ENCODE peak calls at places on chromosomes 7 and 10, in ten cellular contexts. E is hepatic stellate cell; H is H1; P is activated naive CD4-positive, alpha-beta T cell; X is AG08395; V is stimulated activated CD4-positive, alpha-beta T cell treated with anti-CD3 and anti-CD28 coated beads, Interleukin-1b, Interleukin-23, amount 100 ng/mL, for 1 hour; M is ureter; I is GM12865; K is breast epithelium; A is substantia nigra. U is an unnamed sample.

GRCh38 chr10:101287922-101288638 is 58.8 kb upstream of the LBX1 start:
- DNase-seq in E (peak), H (peak), P (no peak), X (no peak), V (no peak), M (no peak), I (peak), K (no peak), A (no peak), U (peak)

GRCh38 chr7:132469264-132469663 is 107.0 kb downstream of the PLXNA4 start:
- DNase-seq in E (no peak), H (no peak), P (no peak), X (no peak), V (no peak), M (no peak), I (no peak), K (no peak), A (no peak), U (no peak)

GRCh38 chr7:105990726-105991465 is 27.8 kb downstream of the CDHR3 start:
- DNase-seq in E (no peak), H (peak), P (no peak), X (no peak), V (no peak), M (no peak), I (no peak), K (no peak), A (no peak), U (no peak)

GRCh38 chr7:13282377-13282980 is 595.0 kb downstream of the ARL4A start:
- DNase-seq in E (peak), H (no peak), P (no peak), X (no peak), V (no peak), M (no peak), I (no peak), K (no peak), A (no peak), U (no peak)

GRCh38 chr10:72353963-72354355 is 760 bp downstream of the DNAJB12 start:
- DNase-seq in E (peak), H (no peak), P (no peak), X (peak), V (no peak), M (no peak), I (peak), K (no peak), A (no peak), U (no peak)

GRCh38 chr10:60314306-60314940 is 75.3 kb downstream of the ANK3 start:
- DNase-seq in E (no peak), H (no peak), P (no peak), X (peak), V (no peak), M (no peak), I (no peak), K (no peak), A (no peak), U (peak)

GRCh38 chr10:128095023-128095752 is 31.0 kb downstream of the MKI67 start:
- DNase-seq in E (no peak), H (no peak), P (no peak), X (no peak), V (no peak), M (no peak), I (peak), K (no peak), A (no peak), U (peak)

GRCh38 chr7:1218541-1219165 is 14.0 kb upstream of the UNCX start:
- DNase-seq in E (no peak), H (peak), P (no peak), X (no peak), V (no peak), M (no peak), I (no peak), K (no peak), A (no peak), U (no peak)

GRCh38 chr10:69498711-69499471 is 47.6 kb downstream of the TSPAN15 start:
- DNase-seq in E (no peak), H (no peak), P (no peak), X (peak), V (no peak), M (no peak), I (no peak), K (peak), A (no peak), U (no peak)

GRCh38 chr7:124781418-124781817 is 15.8 kb upstream of the GPR37 start:
- DNase-seq in E (no peak), H (no peak), P (no peak), X (no peak), V (no peak), M (no peak), I (no peak), K (no peak), A (no peak), U (no peak)

GRCh38 chr7:7702826-7703225 is 15.6 kb downstream of the RPA3 start:
- DNase-seq in E (no peak), H (no peak), P (no peak), X (peak), V (no peak), M (no peak), I (no peak), K (no peak), A (no peak), U (no peak)

GRCh38 chr10:54800677-54801480 is at the start of gene PCDH15:
- DNase-seq in E (no peak), H (peak), P (no peak), X (no peak), V (no peak), M (no peak), I (peak), K (no peak), A (peak), U (peak)

GRCh38 chr7:34211003-34211402 is 305.7 kb downstream of the BMPER start:
- DNase-seq in E (no peak), H (no peak), P (no peak), X (no peak), V (no peak), M (no peak), I (no peak), K (no peak), A (no peak), U (no peak)

GRCh38 chr10:4826788-4827324 is 849 bp downstream of the AKR1E2 start:
- DNase-seq in E (no peak), H (no peak), P (no peak), X (no peak), V (no peak), M (no peak), I (no peak), K (no peak), A (no peak), U (no peak)

GRCh38 chr10:113932854-113933253 is 78.4 kb downstream of the NHLRC2 start:
- DNase-seq in E (no peak), H (no peak), P (no peak), X (no peak), V (no peak), M (no peak), I (no peak), K (no peak), A (no peak), U (no peak)

GRCh38 chr7:66960192-66960591 is 35.2 kb downstream of the SBDS start:
- DNase-seq in E (no peak), H (no peak), P (no peak), X (no peak), V (no peak), M (no peak), I (no peak), K (no peak), A (no peak), U (no peak)

GRCh38 chr7:151249732-151250072 is 1.2 kb upstream of the SMARCD3 start:
- DNase-seq in E (peak), H (no peak), P (no peak), X (peak), V (no peak), M (peak), I (no peak), K (no peak), A (no peak), U (peak)

GRCh38 chr7:132141109-132141508 is 435.2 kb downstream of the PLXNA4 start:
- DNase-seq in E (no peak), H (no peak), P (no peak), X (peak), V (no peak), M (no peak), I (no peak), K (no peak), A (no peak), U (no peak)

GRCh38 chr7:27168265-27168947 is 3.1 kb upstream of the HOXA9 start:
- DNase-seq in E (no peak), H (no peak), P (no peak), X (no peak), V (no peak), M (no peak), I (no peak), K (no peak), A (no peak), U (no peak)

U was measured in HTR-8/SVneo.